ENCODE peak calls at places on chromosomes 12 and 14, in five cellular contexts. R, H, P, U and T are unnamed samples.
A peak's percentile ranks its signal among the peaks of the same experiment; 100 is the strongest.

GRCh38 chr14:56349942-56350341 is 229.7 kb upstream of the TMEM260 start:
- DNase-seq in R (no peak), H (no peak), P (no peak), U (no peak), T (peak; percentile 79)

GRCh38 chr12:68001486-68002466 is 12.5 kb downstream of the IFNG-AS1 start:
- DNase-seq in R (no peak), H (peak; percentile 25), P (peak; percentile 60), U (peak; percentile 28), T (no peak)

GRCh38 chr12:21073822-21074460 is 57.1 kb upstream of the SLCO1B1 start:
- DNase-seq in R (no peak), H (no peak), P (peak; percentile 32), U (no peak), T (no peak)

GRCh38 chr12:95473440-95473946 is 459 bp upstream of the METAP2 start:
- DNase-seq in R (peak; percentile 36), H (peak; percentile 61), P (peak; percentile 58), U (peak; percentile 48), T (peak; percentile 33)

GRCh38 chr14:98507269-98507668 is 764.7 kb downstream of the BCL11B start:
- DNase-seq in R (no peak), H (no peak), P (no peak), U (no peak), T (no peak)

GRCh38 chr12:130253866-130254265 is 83.8 kb upstream of the PIWIL1 start:
- DNase-seq in R (no peak), H (no peak), P (no peak), U (no peak), T (no peak)

GRCh38 chr12:46111727-46112126 is 121.4 kb upstream of the SCAF11 start:
- DNase-seq in R (no peak), H (no peak), P (no peak), U (no peak), T (no peak)

GRCh38 chr12:128675576-128675975 is 148.2 kb downstream of the SLC15A4 start:
- DNase-seq in R (no peak), H (no peak), P (no peak), U (no peak), T (no peak)

GRCh38 chr14:49306152-49306751 is 279.9 kb downstream of the RPS29 start:
- DNase-seq in R (no peak), H (peak; percentile 33), P (peak; percentile 70), U (peak; percentile 27), T (peak; percentile 3)

GRCh38 chr12:117236456-117237001 is 46.3 kb upstream of the FBXO21 start:
- DNase-seq in R (peak; percentile 85), H (peak; percentile 48), P (peak; percentile 89), U (peak; percentile 54), T (peak; percentile 18)

GRCh38 chr12:57621497-57622292 is 10.5 kb downstream of the ARHGEF25 start:
- DNase-seq in R (peak; percentile 62), H (no peak), P (peak; percentile 44), U (peak; percentile 53), T (no peak)

GRCh38 chr12:3305464-3305863 is 185.5 kb upstream of the PRMT8 start:
- DNase-seq in R (no peak), H (no peak), P (no peak), U (no peak), T (no peak)

GRCh38 chr12:3305904-3306619 is 184.9 kb upstream of the PRMT8 start:
- DNase-seq in R (no peak), H (no peak), P (no peak), U (no peak), T (no peak)

GRCh38 chr12:3304436-3305135 is 186.4 kb upstream of the PRMT8 start:
- DNase-seq in R (peak; percentile 46), H (peak; percentile 71), P (peak; percentile 93), U (peak; percentile 62), T (no peak)

GRCh38 chr12:3302406-3303041 is 188.5 kb upstream of the PRMT8 start:
- DNase-seq in R (no peak), H (no peak), P (no peak), U (no peak), T (no peak)

GRCh38 chr12:3303410-3304136 is 187.4 kb upstream of the PRMT8 start:
- DNase-seq in R (no peak), H (no peak), P (peak; percentile 64), U (no peak), T (no peak)
- TF ChIP-seq CTCF in R (no peak), H (no peak), P (peak; percentile 58), U (no peak), T (peak; percentile 35)

GRCh38 chr12:52010152-52010622 is 3.4 kb downstream of the TAMALIN start:
- DNase-seq in R (peak; percentile 38), H (peak; percentile 91), P (no peak), U (peak; percentile 98), T (no peak)
- H3K4me3 ChIP-seq in R (peak overlapping the region; percentile 62), H (peak overlapping the region; percentile 50), P (no peak overlapping the region), U (no peak overlapping the region), T (peak overlapping the region; percentile 14)

GRCh38 chr12:39573971-39574370 is 45.6 kb downstream of the ABCD2 start:
- DNase-seq in R (no peak), H (no peak), P (peak; percentile 24), U (no peak), T (no peak)
- TF ChIP-seq CTCF in R (no peak), H (no peak), P (no peak), U (no peak), T (no peak)

GRCh38 chr14:90381999-90382451 is 14.8 kb upstream of the CALM1 start:
- DNase-seq in R (peak; percentile 73), H (no peak), P (peak; percentile 43), U (no peak), T (no peak)
- H3K4me3 ChIP-seq in R (peak overlapping the region; percentile 43), H (peak overlapping the region; percentile 91), P (peak overlapping the region; percentile 82), U (peak overlapping the region; percentile 40), T (peak overlapping the region; percentile 68)

GRCh38 chr12:115305867-115306266 is 621.9 kb upstream of the TBX3 start:
- DNase-seq in R (no peak), H (no peak), P (no peak), U (no peak), T (no peak)
- TF ChIP-seq CTCF in R (no peak), H (no peak), P (no peak), U (no peak), T (no peak)

DNA sequence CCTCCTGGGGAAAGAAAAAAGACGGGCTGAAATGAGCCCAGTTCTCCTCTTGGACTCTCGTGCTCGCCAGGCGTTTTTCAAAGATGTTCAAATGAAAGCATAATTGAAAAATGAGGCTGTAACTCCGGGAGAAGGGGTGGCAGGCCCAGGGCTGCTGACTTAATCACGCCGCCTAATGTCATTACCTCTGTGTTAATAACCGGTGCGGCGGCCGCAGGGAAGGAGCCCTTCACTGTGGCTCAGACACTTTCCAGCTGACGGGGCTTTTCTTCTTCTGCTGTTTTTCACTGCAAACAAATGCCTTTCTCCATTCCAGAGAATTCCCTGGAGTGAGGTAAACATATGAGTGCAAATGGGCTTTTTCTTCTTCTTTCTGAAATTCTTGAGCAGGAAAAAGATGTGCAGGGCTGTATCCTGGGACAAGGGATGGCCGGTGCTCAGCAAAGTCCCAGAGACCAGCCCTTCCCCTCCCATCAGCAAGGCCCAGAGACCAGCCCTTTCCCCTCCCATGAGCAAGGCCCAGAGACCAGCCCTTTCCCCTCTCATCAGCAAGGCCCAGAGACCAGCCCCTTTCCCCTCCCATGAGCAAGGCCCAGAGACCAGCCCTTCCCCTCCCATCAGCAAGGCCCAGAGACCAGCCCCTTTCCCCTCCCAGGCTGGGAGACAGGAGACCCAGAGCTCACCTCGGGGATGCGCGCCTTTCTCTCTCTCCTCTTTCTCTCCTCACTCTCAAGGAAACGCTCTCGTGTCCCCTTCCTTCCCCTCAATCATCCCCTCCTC is 33.4 kb upstream of the FAM181A start:
- DNase-seq in R (no peak), H (no peak), P (no peak), U (no peak), T (no peak)
- H3K4me3 ChIP-seq in R (no peak overlapping the region), H (no peak overlapping the region), P (no peak overlapping the region), U (no peak overlapping the region), T (no peak overlapping the region)

DNA sequence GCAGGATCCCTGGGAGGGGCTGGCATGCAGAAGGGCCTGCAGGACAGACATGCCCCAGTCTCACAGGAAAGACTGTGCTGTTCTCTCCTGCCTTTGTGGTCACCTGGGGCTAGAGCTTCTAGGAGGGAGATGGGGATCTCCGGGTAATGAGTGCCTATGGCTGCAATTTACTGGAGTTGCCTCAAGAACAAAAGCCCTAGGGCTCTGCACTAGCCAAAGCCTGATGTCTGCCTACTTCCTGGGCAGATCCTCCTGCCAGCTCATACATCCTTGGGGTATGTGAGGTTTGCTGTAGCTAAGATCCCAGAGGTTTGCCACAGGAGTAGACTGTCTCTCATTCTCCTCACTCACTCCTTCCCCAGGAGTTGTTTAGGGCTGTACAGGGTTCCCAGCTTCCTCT is 106.9 kb upstream of the PPFIA2 start:
- DNase-seq in R (no peak), H (no peak), P (no peak), U (no peak), T (no peak)
- TF ChIP-seq CTCF in R (no peak), H (no peak), P (no peak), U (no peak), T (no peak)

DNA sequence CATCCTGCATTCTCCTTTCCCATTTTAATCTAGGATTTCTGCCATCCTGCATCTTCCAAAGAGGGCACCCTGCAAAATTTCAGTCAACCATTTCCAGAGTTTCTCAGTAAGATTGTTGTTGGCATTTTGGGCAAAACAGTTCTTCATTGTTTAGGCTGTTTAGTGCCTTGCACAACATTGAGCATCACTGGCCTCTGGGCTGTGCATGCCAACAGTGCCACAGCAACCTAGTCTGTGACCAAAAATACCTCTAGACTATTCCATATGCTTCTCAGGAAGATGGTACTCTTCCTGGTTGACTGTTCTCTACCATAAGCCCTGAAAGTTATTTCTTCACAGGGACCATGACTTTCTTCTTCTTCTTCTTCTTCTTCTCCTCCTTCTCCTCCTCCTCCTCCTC is 32.5 kb upstream of the ISM2 start:
- DNase-seq in R (no peak), H (no peak), P (no peak), U (no peak), T (no peak)
- H3K4me3 ChIP-seq in R (no peak overlapping the region), H (no peak overlapping the region), P (no peak overlapping the region), U (no peak overlapping the region), T (no peak overlapping the region)

DNA sequence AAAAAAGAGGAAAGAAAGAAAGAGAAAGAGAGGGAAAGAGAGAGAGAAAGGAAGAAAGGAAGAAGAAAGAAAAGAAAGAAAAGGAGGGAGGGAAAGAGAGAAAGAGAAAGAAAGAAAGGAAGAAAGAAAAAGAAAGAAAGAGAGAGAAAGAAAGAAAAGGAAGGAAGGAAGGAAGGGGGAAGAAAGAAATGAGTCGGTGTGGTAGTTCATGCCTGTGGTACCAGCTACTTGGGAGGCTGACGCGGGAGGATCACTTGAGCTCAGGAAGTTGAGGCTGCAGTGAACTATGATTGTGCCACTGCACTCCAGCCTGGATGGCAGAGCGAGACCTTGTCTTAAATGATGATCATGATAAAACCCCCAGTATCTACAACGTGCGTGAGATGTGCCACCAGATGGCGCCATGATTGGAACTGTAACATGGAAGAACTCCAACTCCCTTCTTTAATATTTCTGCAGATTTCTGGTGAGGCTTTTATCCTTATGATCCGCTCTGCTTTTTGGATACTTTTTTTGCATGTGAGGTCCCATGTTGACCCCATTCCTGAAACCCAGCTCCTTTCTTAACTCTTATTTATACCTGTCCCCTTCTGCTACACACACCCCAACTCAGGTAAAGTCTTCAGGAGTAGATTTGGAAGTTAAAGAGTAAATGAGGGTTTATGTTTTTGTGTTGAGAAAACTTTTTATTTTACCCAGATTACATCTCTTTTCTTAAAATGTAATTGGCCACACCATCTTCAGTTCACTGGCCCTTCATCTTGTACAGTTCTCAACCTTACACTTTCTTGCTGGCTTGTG is 25.6 kb downstream of the RNASE10 start:
- DNase-seq in R (peak; percentile 73), H (peak; percentile 78), P (peak; percentile 88), U (peak; percentile 65), T (peak; percentile 42)
- TF ChIP-seq CTCF in R (no peak), H (peak; percentile 83), P (peak; percentile 88), U (peak; percentile 61), T (peak; percentile 85)

GRCh38 chr14:58646479-58646878 is 8.7 kb downstream of the DACT1 start:
- DNase-seq in R (no peak), H (no peak), P (no peak), U (no peak), T (no peak)
- H3K4me3 ChIP-seq in R (no peak overlapping the region), H (no peak overlapping the region), P (no peak overlapping the region), U (no peak overlapping the region), T (no peak overlapping the region)